ENCODE peak calls at places on chromosome 11, in ten cellular contexts. P is fibroblast of villous mesenchyme, J is foreskin fibroblast, G is HCT116, K is mammary epithelial cell, W is breast epithelium, F is stomach, T is mucosa of descending colon, R is astrocyte of the spinal cord, S is fibroblast of mammary gland. B is an unnamed sample.
A peak's percentile ranks its signal among the peaks of the same experiment; 100 is the strongest.

GRCh38 chr11:128714121-128714520 is 20.2 kb downstream of the FLI1 start:
- DNase-seq in P (no peak), J (no peak), G (no peak), K (no peak), W (no peak), F (no peak), T (no peak), R (no peak), S (no peak), B (no peak)

GRCh38 chr11:126122863-126123262 is 60.2 kb upstream of the CDON start:
- DNase-seq in P (no peak), J (peak; percentile 41), G (no peak), K (no peak), W (no peak), F (no peak), T (no peak), R (no peak), S (peak; percentile 84), B (peak; percentile 82)

GRCh38 chr11:71179877-71180276 is 72.5 kb downstream of the SHANK2 start:
- DNase-seq in P (no peak), J (no peak), G (no peak), K (peak; percentile 19), W (peak; percentile 24), F (no peak), T (peak; percentile 39), R (no peak), S (no peak), B (no peak)

GRCh38 chr11:129731316-129731715 is 84.3 kb upstream of the TMEM45B start:
- DNase-seq in P (no peak), J (no peak), G (no peak), K (peak; percentile 71), W (no peak), F (no peak), T (no peak), R (no peak), S (no peak), B (no peak)

GRCh38 chr11:94112182-94112960 is 16.3 kb upstream of the PANX1 start:
- DNase-seq in P (no peak), J (no peak), G (no peak), K (peak; percentile 76), W (no peak), F (no peak), T (no peak), R (no peak), S (no peak), B (peak; percentile 56)

GRCh38 chr11:126341760-126342161 is 13.7 kb upstream of the ST3GAL4 start:
- DNase-seq in P (peak; percentile 87), J (peak; percentile 87), G (no peak), K (peak; percentile 71), W (no peak), F (no peak), T (no peak), R (peak; percentile 83), S (peak; percentile 71), B (peak; percentile 68)

GRCh38 chr11:67409781-67410368 is 5.6 kb upstream of the CARNS1 start:
- DNase-seq in P (no peak), J (no peak), G (peak; percentile 33), K (no peak), W (no peak), F (peak; percentile 71), T (peak; percentile 67), R (no peak), S (no peak), B (no peak)

GRCh38 chr11:61967924-61968757 is 707 bp upstream of the FTH1 start:
- DNase-seq in P (peak; percentile 38), J (peak; percentile 60), G (no peak), K (peak; percentile 53), W (peak; percentile 37), F (peak; percentile 49), T (peak; percentile 64), R (peak; percentile 20), S (no peak), B (peak; percentile 26)

GRCh38 chr11:74138572-74138971 is 32.2 kb downstream of the C2CD3 start:
- DNase-seq in P (peak; percentile 92), J (peak; percentile 95), G (peak; percentile 89), K (peak; percentile 95), W (peak; percentile 38), F (no peak), T (peak; percentile 36), R (peak; percentile 98), S (peak; percentile 96), B (peak; percentile 94)

GRCh38 chr11:119175493-119176077 is 7.1 kb downstream of the NLRX1 start:
- DNase-seq in P (peak; percentile 33), J (peak; percentile 54), G (no peak), K (peak; percentile 22), W (no peak), F (no peak), T (no peak), R (peak; percentile 33), S (peak; percentile 43), B (peak; percentile 22)

GRCh38 chr11:502288-503178 is 4.5 kb downstream of the RNH1 start:
- DNase-seq in P (no peak), J (no peak), G (no peak), K (no peak), W (no peak), F (no peak), T (no peak), R (no peak), S (no peak), B (no peak)

GRCh38 chr11:501683-502287 is 5.3 kb downstream of the RNH1 start:
- DNase-seq in P (no peak), J (no peak), G (no peak), K (no peak), W (no peak), F (no peak), T (no peak), R (no peak), S (no peak), B (no peak)

GRCh38 chr11:504053-504993 is 2.7 kb downstream of the RNH1 start:
- DNase-seq in P (peak; percentile 50), J (peak; percentile 85), G (no peak), K (no peak), W (no peak), F (peak; percentile 35), T (no peak), R (peak; percentile 17), S (peak; percentile 74), B (peak; percentile 82)

GRCh38 chr11:504994-505344 is 2.1 kb downstream of the RNH1 start:
- DNase-seq in P (no peak), J (no peak), G (no peak), K (no peak), W (no peak), F (no peak), T (no peak), R (no peak), S (no peak), B (no peak)

GRCh38 chr11:503179-503981 is 3.7 kb downstream of the RNH1 start:
- DNase-seq in P (peak; percentile 60), J (peak; percentile 82), G (no peak), K (no peak), W (no peak), F (no peak), T (peak; percentile 48), R (peak; percentile 18), S (peak; percentile 72), B (peak; percentile 90)
- H3K4me3 ChIP-seq in P (peak overlapping the region; percentile 83), J (peak overlapping the region; percentile 93), G (no peak overlapping the region), K (no peak overlapping the region), W (peak overlapping the region; percentile 55), F (peak overlapping the region; percentile 61), T (no peak overlapping the region), R (peak overlapping the region; percentile 44), S (peak overlapping the region; percentile 87), B (peak overlapping the region; percentile 95)

GRCh38 chr11:20669833-20670684 is 673 bp downstream of the NELL1 start:
- DNase-seq in P (no peak), J (no peak), G (no peak), K (no peak), W (no peak), F (no peak), T (no peak), R (no peak), S (no peak), B (no peak)

GRCh38 chr11:20668844-20669832 is at the start of gene NELL1:
- DNase-seq in P (no peak), J (no peak), G (no peak), K (peak; percentile 5), W (no peak), F (no peak), T (no peak), R (no peak), S (no peak), B (no peak)

GRCh38 chr11:20672575-20672974 is 3.2 kb downstream of the NELL1 start:
- DNase-seq in P (no peak), J (no peak), G (peak; percentile 6), K (no peak), W (no peak), F (no peak), T (no peak), R (no peak), S (peak; percentile 3), B (peak; percentile 4)

GRCh38 chr11:20671856-20672546 is 2.6 kb downstream of the NELL1 start:
- DNase-seq in P (no peak), J (no peak), G (peak; percentile 0), K (peak; percentile 6), W (no peak), F (no peak), T (no peak), R (peak; percentile 1), S (no peak), B (no peak)

GRCh38 chr11:20670932-20671403 is 1.6 kb downstream of the NELL1 start:
- DNase-seq in P (no peak), J (no peak), G (no peak), K (no peak), W (no peak), F (no peak), T (no peak), R (no peak), S (no peak), B (no peak)
- TF ChIP-seq CTCF in P (no peak), J (no peak), G (no peak), K (no peak), W (no peak), F (no peak), T (no peak), R (no peak), S (no peak), B (no peak)

GRCh38 chr11:2122222-2122906 is 16.8 kb downstream of the IGF2 start:
- DNase-seq in P (peak; percentile 50), J (peak; percentile 69), G (no peak), K (peak; percentile 61), W (no peak), F (no peak), T (no peak), R (peak; percentile 78), S (no peak), B (peak; percentile 20)
- H3K4me3 ChIP-seq in P (no peak overlapping the region), J (no peak overlapping the region), G (no peak overlapping the region), K (no peak overlapping the region), W (no peak overlapping the region), F (no peak overlapping the region), T (no peak overlapping the region), R (no peak overlapping the region), S (no peak overlapping the region), B (no peak overlapping the region)

GRCh38 chr11:121762820-121763219 is 310.1 kb upstream of the SORL1-AS1 start:
- DNase-seq in P (no peak), J (peak; percentile 70), G (no peak), K (peak; percentile 8), W (no peak), F (no peak), T (no peak), R (peak; percentile 54), S (peak; percentile 51), B (peak; percentile 63)
- TF ChIP-seq CTCF in P (no peak), J (no peak), G (no peak), K (no peak), W (no peak), F (no peak), T (no peak), R (no peak), S (no peak), B (peak; percentile 21)

B was measured in fibroblast of the aortic adventitia.